ENCODE peak calls at places on chromosome 4, in nine cellular contexts. One of them, this sample, is unnamed.

GRCh38 chr4:138919094-138919936 is 96.3 kb upstream of the NOCT start:
- DNase-seq in GM04503: no peak
- DNase-seq in aorta: peak; percentile 92
- DNase-seq in stimulated activated CD4-positive, alpha-beta T cell treated with anti-CD3 and anti-CD28 coated beads, Interleukin-15, amount 100 ng/mL, for 48 hours: peak; percentile 20
- DNase-seq in nephron progenitor cell: peak; percentile 79
- DNase-seq in lower lobe of right lung: peak; percentile 81
- DNase-seq in hypothalamus: peak; percentile 13
- DNase-seq in fibroblast of lung: peak; percentile 61
- DNase-seq in activated CD8-positive, alpha-beta T cell treated with anti-CD3 and anti-CD28 coated beads for 36 hours: peak; percentile 79
- DNase-seq in this sample: peak; percentile 80

GRCh38 chr4:42331914-42332368 is 65.3 kb upstream of the SHISA3 start:
- DNase-seq in GM04503: no peak
- DNase-seq in aorta: no peak
- DNase-seq in stimulated activated CD4-positive, alpha-beta T cell treated with anti-CD3 and anti-CD28 coated beads, Interleukin-15, amount 100 ng/mL, for 48 hours: no peak
- DNase-seq in nephron progenitor cell: no peak
- DNase-seq in lower lobe of right lung: no peak
- DNase-seq in hypothalamus: no peak
- DNase-seq in fibroblast of lung: peak; percentile 24
- DNase-seq in activated CD8-positive, alpha-beta T cell treated with anti-CD3 and anti-CD28 coated beads for 36 hours: no peak
- DNase-seq in this sample: no peak

GRCh38 chr4:56979674-56980073 is 978 bp downstream of the POLR2B start:
- DNase-seq in GM04503: no peak
- DNase-seq in aorta: no peak
- DNase-seq in stimulated activated CD4-positive, alpha-beta T cell treated with anti-CD3 and anti-CD28 coated beads, Interleukin-15, amount 100 ng/mL, for 48 hours: peak; percentile 42
- DNase-seq in nephron progenitor cell: peak; percentile 33
- DNase-seq in lower lobe of right lung: no peak
- DNase-seq in hypothalamus: no peak
- DNase-seq in fibroblast of lung: no peak
- DNase-seq in activated CD8-positive, alpha-beta T cell treated with anti-CD3 and anti-CD28 coated beads for 36 hours: peak; percentile 80
- DNase-seq in this sample: no peak

GRCh38 chr4:142817442-142817841 is 28.7 kb downstream of the INPP4B start:
- DNase-seq in GM04503: peak; percentile 94
- DNase-seq in aorta: no peak
- DNase-seq in stimulated activated CD4-positive, alpha-beta T cell treated with anti-CD3 and anti-CD28 coated beads, Interleukin-15, amount 100 ng/mL, for 48 hours: peak; percentile 35
- DNase-seq in nephron progenitor cell: no peak
- DNase-seq in lower lobe of right lung: no peak
- DNase-seq in hypothalamus: no peak
- DNase-seq in fibroblast of lung: peak; percentile 98
- DNase-seq in activated CD8-positive, alpha-beta T cell treated with anti-CD3 and anti-CD28 coated beads for 36 hours: peak; percentile 77
- DNase-seq in this sample: no peak

GRCh38 chr4:2662598-2662997 is 93.5 kb downstream of the TNIP2 start:
- DNase-seq in GM04503: peak; percentile 85
- DNase-seq in aorta: no peak
- DNase-seq in stimulated activated CD4-positive, alpha-beta T cell treated with anti-CD3 and anti-CD28 coated beads, Interleukin-15, amount 100 ng/mL, for 48 hours: no peak
- DNase-seq in nephron progenitor cell: no peak
- DNase-seq in lower lobe of right lung: no peak
- DNase-seq in hypothalamus: no peak
- DNase-seq in fibroblast of lung: peak; percentile 87
- DNase-seq in activated CD8-positive, alpha-beta T cell treated with anti-CD3 and anti-CD28 coated beads for 36 hours: no peak
- DNase-seq in this sample: no peak

GRCh38 chr4:35125995-35126712 is 1118.2 kb downstream of the ARAP2 start:
- DNase-seq in GM04503: no peak
- DNase-seq in aorta: no peak
- DNase-seq in stimulated activated CD4-positive, alpha-beta T cell treated with anti-CD3 and anti-CD28 coated beads, Interleukin-15, amount 100 ng/mL, for 48 hours: no peak
- DNase-seq in nephron progenitor cell: no peak
- DNase-seq in lower lobe of right lung: no peak
- DNase-seq in hypothalamus: no peak
- DNase-seq in fibroblast of lung: no peak
- DNase-seq in activated CD8-positive, alpha-beta T cell treated with anti-CD3 and anti-CD28 coated beads for 36 hours: no peak
- DNase-seq in this sample: no peak

GRCh38 chr4:82718067-82718935 is 80.3 kb downstream of the SCD5 start:
- DNase-seq in GM04503: no peak
- DNase-seq in aorta: no peak
- DNase-seq in stimulated activated CD4-positive, alpha-beta T cell treated with anti-CD3 and anti-CD28 coated beads, Interleukin-15, amount 100 ng/mL, for 48 hours: no peak
- DNase-seq in nephron progenitor cell: no peak
- DNase-seq in lower lobe of right lung: no peak
- DNase-seq in hypothalamus: no peak
- DNase-seq in fibroblast of lung: peak; percentile 51
- DNase-seq in activated CD8-positive, alpha-beta T cell treated with anti-CD3 and anti-CD28 coated beads for 36 hours: no peak
- DNase-seq in this sample: no peak

GRCh38 chr4:102868153-102868781 is 525 bp upstream of the CISD2 start:
- DNase-seq in GM04503: no peak
- DNase-seq in aorta: no peak
- DNase-seq in stimulated activated CD4-positive, alpha-beta T cell treated with anti-CD3 and anti-CD28 coated beads, Interleukin-15, amount 100 ng/mL, for 48 hours: no peak
- DNase-seq in nephron progenitor cell: peak; percentile 3
- DNase-seq in lower lobe of right lung: peak; percentile 47
- DNase-seq in hypothalamus: no peak
- DNase-seq in fibroblast of lung: no peak
- DNase-seq in activated CD8-positive, alpha-beta T cell treated with anti-CD3 and anti-CD28 coated beads for 36 hours: peak; percentile 28
- DNase-seq in this sample: no peak

GRCh38 chr4:141860974-141861373 is 224.6 kb downstream of the IL15 start:
- DNase-seq in GM04503: no peak
- DNase-seq in aorta: no peak
- DNase-seq in stimulated activated CD4-positive, alpha-beta T cell treated with anti-CD3 and anti-CD28 coated beads, Interleukin-15, amount 100 ng/mL, for 48 hours: no peak
- DNase-seq in nephron progenitor cell: no peak
- DNase-seq in lower lobe of right lung: no peak
- DNase-seq in hypothalamus: no peak
- DNase-seq in fibroblast of lung: no peak
- DNase-seq in activated CD8-positive, alpha-beta T cell treated with anti-CD3 and anti-CD28 coated beads for 36 hours: no peak
- DNase-seq in this sample: no peak

GRCh38 chr4:133982533-133983224 is 218.9 kb downstream of the PABPC4L start:
- DNase-seq in GM04503: peak; percentile 31
- DNase-seq in aorta: no peak
- DNase-seq in stimulated activated CD4-positive, alpha-beta T cell treated with anti-CD3 and anti-CD28 coated beads, Interleukin-15, amount 100 ng/mL, for 48 hours: no peak
- DNase-seq in nephron progenitor cell: no peak
- DNase-seq in lower lobe of right lung: no peak
- DNase-seq in hypothalamus: no peak
- DNase-seq in fibroblast of lung: peak; percentile 68
- DNase-seq in activated CD8-positive, alpha-beta T cell treated with anti-CD3 and anti-CD28 coated beads for 36 hours: no peak
- DNase-seq in this sample: no peak

GRCh38 chr4:186557486-186557885 is 2.1 kb upstream of the MTNR1A start:
- DNase-seq in GM04503: peak; percentile 68
- DNase-seq in aorta: no peak
- DNase-seq in stimulated activated CD4-positive, alpha-beta T cell treated with anti-CD3 and anti-CD28 coated beads, Interleukin-15, amount 100 ng/mL, for 48 hours: no peak
- DNase-seq in nephron progenitor cell: peak; percentile 15
- DNase-seq in lower lobe of right lung: no peak
- DNase-seq in hypothalamus: no peak
- DNase-seq in fibroblast of lung: peak; percentile 50
- DNase-seq in activated CD8-positive, alpha-beta T cell treated with anti-CD3 and anti-CD28 coated beads for 36 hours: no peak
- DNase-seq in this sample: no peak

GRCh38 chr4:175716956-175717355 is 95.1 kb downstream of the GPM6A start:
- DNase-seq in GM04503: no peak
- DNase-seq in aorta: no peak
- DNase-seq in stimulated activated CD4-positive, alpha-beta T cell treated with anti-CD3 and anti-CD28 coated beads, Interleukin-15, amount 100 ng/mL, for 48 hours: no peak
- DNase-seq in nephron progenitor cell: no peak
- DNase-seq in lower lobe of right lung: no peak
- DNase-seq in hypothalamus: no peak
- DNase-seq in fibroblast of lung: no peak
- DNase-seq in activated CD8-positive, alpha-beta T cell treated with anti-CD3 and anti-CD28 coated beads for 36 hours: no peak
- DNase-seq in this sample: no peak

GRCh38 chr4:152115794-152116193 is 355.0 kb upstream of the GATB start:
- DNase-seq in GM04503: no peak
- DNase-seq in aorta: no peak
- DNase-seq in stimulated activated CD4-positive, alpha-beta T cell treated with anti-CD3 and anti-CD28 coated beads, Interleukin-15, amount 100 ng/mL, for 48 hours: no peak
- DNase-seq in nephron progenitor cell: no peak
- DNase-seq in lower lobe of right lung: no peak
- DNase-seq in hypothalamus: no peak
- DNase-seq in fibroblast of lung: no peak
- DNase-seq in activated CD8-positive, alpha-beta T cell treated with anti-CD3 and anti-CD28 coated beads for 36 hours: peak; percentile 66
- DNase-seq in this sample: no peak

GRCh38 chr4:146245246-146245645 is 30.9 kb downstream of the REELD1 start:
- DNase-seq in GM04503: no peak
- DNase-seq in aorta: no peak
- DNase-seq in stimulated activated CD4-positive, alpha-beta T cell treated with anti-CD3 and anti-CD28 coated beads, Interleukin-15, amount 100 ng/mL, for 48 hours: no peak
- DNase-seq in nephron progenitor cell: no peak
- DNase-seq in lower lobe of right lung: no peak
- DNase-seq in hypothalamus: no peak
- DNase-seq in fibroblast of lung: peak; percentile 23
- DNase-seq in activated CD8-positive, alpha-beta T cell treated with anti-CD3 and anti-CD28 coated beads for 36 hours: no peak
- DNase-seq in this sample: no peak

GRCh38 chr4:156898373-156899117 is 73.1 kb downstream of the PDGFC start:
- DNase-seq in GM04503: no peak
- DNase-seq in aorta: no peak
- DNase-seq in stimulated activated CD4-positive, alpha-beta T cell treated with anti-CD3 and anti-CD28 coated beads, Interleukin-15, amount 100 ng/mL, for 48 hours: no peak
- DNase-seq in nephron progenitor cell: no peak
- DNase-seq in lower lobe of right lung: no peak
- DNase-seq in hypothalamus: no peak
- DNase-seq in fibroblast of lung: no peak
- DNase-seq in activated CD8-positive, alpha-beta T cell treated with anti-CD3 and anti-CD28 coated beads for 36 hours: no peak
- DNase-seq in this sample: no peak

GRCh38 chr4:75344915-75345314 is 169.3 kb downstream of the RCHY1 start:
- DNase-seq in GM04503: peak; percentile 8
- DNase-seq in aorta: no peak
- DNase-seq in stimulated activated CD4-positive, alpha-beta T cell treated with anti-CD3 and anti-CD28 coated beads, Interleukin-15, amount 100 ng/mL, for 48 hours: no peak
- DNase-seq in nephron progenitor cell: no peak
- DNase-seq in lower lobe of right lung: no peak
- DNase-seq in hypothalamus: no peak
- DNase-seq in fibroblast of lung: peak; percentile 31
- DNase-seq in activated CD8-positive, alpha-beta T cell treated with anti-CD3 and anti-CD28 coated beads for 36 hours: no peak
- DNase-seq in this sample: no peak

GRCh38 chr4:88335092-88335665 is 43.5 kb upstream of the HERC6 start:
- DNase-seq in GM04503: no peak
- DNase-seq in aorta: no peak
- DNase-seq in stimulated activated CD4-positive, alpha-beta T cell treated with anti-CD3 and anti-CD28 coated beads, Interleukin-15, amount 100 ng/mL, for 48 hours: no peak
- DNase-seq in nephron progenitor cell: peak; percentile 5
- DNase-seq in lower lobe of right lung: no peak
- DNase-seq in hypothalamus: no peak
- DNase-seq in fibroblast of lung: peak; percentile 11
- DNase-seq in activated CD8-positive, alpha-beta T cell treated with anti-CD3 and anti-CD28 coated beads for 36 hours: no peak
- DNase-seq in this sample: no peak

GRCh38 chr4:22029803-22030202 is 81.2 kb upstream of the KCNIP4 start:
- DNase-seq in GM04503: no peak
- DNase-seq in aorta: no peak
- DNase-seq in stimulated activated CD4-positive, alpha-beta T cell treated with anti-CD3 and anti-CD28 coated beads, Interleukin-15, amount 100 ng/mL, for 48 hours: no peak
- DNase-seq in nephron progenitor cell: peak; percentile 26
- DNase-seq in lower lobe of right lung: no peak
- DNase-seq in hypothalamus: no peak
- DNase-seq in fibroblast of lung: no peak
- DNase-seq in activated CD8-positive, alpha-beta T cell treated with anti-CD3 and anti-CD28 coated beads for 36 hours: no peak
- DNase-seq in this sample: no peak

GRCh38 chr4:105970371-105970770 is 75.1 kb downstream of the NPNT start:
- DNase-seq in GM04503: no peak
- DNase-seq in aorta: no peak
- DNase-seq in stimulated activated CD4-positive, alpha-beta T cell treated with anti-CD3 and anti-CD28 coated beads, Interleukin-15, amount 100 ng/mL, for 48 hours: no peak
- DNase-seq in nephron progenitor cell: no peak
- DNase-seq in lower lobe of right lung: no peak
- DNase-seq in hypothalamus: no peak
- DNase-seq in fibroblast of lung: no peak
- DNase-seq in activated CD8-positive, alpha-beta T cell treated with anti-CD3 and anti-CD28 coated beads for 36 hours: no peak
- DNase-seq in this sample: no peak

GRCh38 chr4:13160906-13161305 is 323.2 kb downstream of the RAB28 start:
- DNase-seq in GM04503: peak; percentile 23
- DNase-seq in aorta: no peak
- DNase-seq in stimulated activated CD4-positive, alpha-beta T cell treated with anti-CD3 and anti-CD28 coated beads, Interleukin-15, amount 100 ng/mL, for 48 hours: no peak
- DNase-seq in nephron progenitor cell: no peak
- DNase-seq in lower lobe of right lung: no peak
- DNase-seq in hypothalamus: no peak
- DNase-seq in fibroblast of lung: peak; percentile 91
- DNase-seq in activated CD8-positive, alpha-beta T cell treated with anti-CD3 and anti-CD28 coated beads for 36 hours: no peak
- DNase-seq in this sample: no peak

GRCh38 chr4:10179957-10180602 is 63.5 kb upstream of the WDR1 start:
- DNase-seq in GM04503: peak; percentile 70
- DNase-seq in aorta: no peak
- DNase-seq in stimulated activated CD4-positive, alpha-beta T cell treated with anti-CD3 and anti-CD28 coated beads, Interleukin-15, amount 100 ng/mL, for 48 hours: no peak
- DNase-seq in nephron progenitor cell: no peak
- DNase-seq in lower lobe of right lung: no peak
- DNase-seq in hypothalamus: no peak
- DNase-seq in fibroblast of lung: no peak
- DNase-seq in activated CD8-positive, alpha-beta T cell treated with anti-CD3 and anti-CD28 coated beads for 36 hours: no peak
- DNase-seq in this sample: no peak

GRCh38 chr4:147526272-147526654 is 45.4 kb downstream of the EDNRA start:
- DNase-seq in GM04503: no peak
- DNase-seq in aorta: no peak
- DNase-seq in stimulated activated CD4-positive, alpha-beta T cell treated with anti-CD3 and anti-CD28 coated beads, Interleukin-15, amount 100 ng/mL, for 48 hours: no peak
- DNase-seq in nephron progenitor cell: no peak
- DNase-seq in lower lobe of right lung: no peak
- DNase-seq in hypothalamus: no peak
- DNase-seq in fibroblast of lung: no peak
- DNase-seq in activated CD8-positive, alpha-beta T cell treated with anti-CD3 and anti-CD28 coated beads for 36 hours: no peak
- DNase-seq in this sample: no peak

This sample was measured in type B pancreatic cell.